ENCODE peak calls at places on chromosomes 11 and 22, in seven cellular contexts. X is cardiac fibroblast, Z is uterus, H is progenitor cell of endocrine pancreas, S is left lung, C is thyroid gland, A is astrocyte of the spinal cord. P is an unnamed sample.

GRCh38 chr11:113193894-113194293 is 120.5 kb upstream of the TTC12 start:
- DNase-seq in X (no peak), A (peak; percentile 10), S (no peak), H (no peak), Z (peak; percentile 91), C (no peak), P (no peak)

GRCh38 chr22:24510694-24511625 is 15.8 kb downstream of the UPB1 start:
- DNase-seq in S (no peak), H (no peak), A (peak; percentile 38), C (peak; percentile 40), Z (no peak), X (peak; percentile 80), P (no peak)

GRCh38 chr11:120702656-120703055 is 191.1 kb downstream of the GRIK4 start:
- DNase-seq in Z (no peak), C (no peak), X (no peak), A (no peak), H (no peak), S (no peak), P (no peak)

GRCh38 chr11:115153135-115153534 is 351.1 kb downstream of the CADM1 start:
- DNase-seq in X (peak; percentile 8), C (no peak), H (no peak), Z (no peak), S (no peak), A (peak; percentile 20), P (no peak)

GRCh38 chr22:17712441-17712840 is 61.8 kb downstream of the BID start:
- DNase-seq in Z (no peak), S (no peak), A (peak; percentile 48), H (no peak), C (no peak), X (peak; percentile 45), P (no peak)

GRCh38 chr22:48485144-48486135 is 1342.2 kb downstream of the BRD1 start:
- DNase-seq in S (peak; percentile 61), Z (no peak), A (no peak), C (no peak), X (no peak), H (no peak), P (no peak)

GRCh38 chr11:7651700-7652099 is 21.6 kb downstream of the CYB5R2 start:
- DNase-seq in X (no peak), S (peak; percentile 57), H (no peak), Z (no peak), A (no peak), C (no peak), P (no peak)

GRCh38 chr11:35347921-35348331 is 71.4 kb downstream of the SLC1A2 start:
- DNase-seq in X (no peak), C (no peak), H (no peak), S (no peak), A (peak; percentile 75), Z (peak; percentile 34), P (no peak)

GRCh38 chr22:38124236-38124974 is 13.9 kb upstream of the BAIAP2L2 start:
- DNase-seq in C (no peak), S (no peak), A (no peak), Z (no peak), X (no peak), H (no peak), P (no peak)

GRCh38 chr11:28966951-28967350 is 858.8 kb downstream of the METTL15 start:
- DNase-seq in X (peak; percentile 47), C (no peak), A (peak; percentile 35), S (no peak), Z (no peak), H (no peak), P (no peak)

GRCh38 chr11:64036081-64037026 is 623 bp downstream of the FLRT1 start:
- DNase-seq in A (peak; percentile 35), Z (peak; percentile 57), X (peak; percentile 37), C (peak; percentile 80), H (no peak), S (no peak), P (no peak)

GRCh38 chr11:705646-706438 is at the start of gene EPS8L2:
- DNase-seq in H (no peak), A (no peak), Z (no peak), C (peak; percentile 73), S (peak; percentile 92), X (no peak), P (no peak)

GRCh38 chr11:2320591-2321310 is 18.9 kb downstream of the TSPAN32 start:
- DNase-seq in Z (no peak), C (no peak), S (peak; percentile 53), H (no peak), A (no peak), X (no peak), P (no peak)

GRCh38 chr11:97557399-97557798 is 1167.6 kb downstream of the JRKL start:
- DNase-seq in H (no peak), C (no peak), S (no peak), X (peak; percentile 64), Z (no peak), A (peak; percentile 9), P (no peak)

GRCh38 chr11:129412501-129412900 is 36.9 kb downstream of the BARX2 start:
- DNase-seq in A (no peak), C (no peak), S (no peak), Z (no peak), X (no peak), H (no peak), P (no peak)

GRCh38 chr11:19739872-19740271 is 27.2 kb downstream of the NAV2 start:
- DNase-seq in S (no peak), X (no peak), Z (no peak), C (peak; percentile 45), A (peak; percentile 22), H (no peak), P (peak; percentile 18)
- TF ChIP-seq CTCF in S (no peak), X (peak; percentile 39), Z (peak; percentile 35), C (peak; percentile 32), A (peak; percentile 49), H (peak; percentile 49), P (peak; percentile 46)

GRCh38 chr11:65059523-65059922 is 1.2 kb upstream of the NAALADL1 start:
- DNase-seq in A (no peak), S (no peak), C (no peak), X (no peak), Z (no peak), H (no peak), P (no peak)

GRCh38 chr11:65056999-65057398 is 1.4 kb downstream of the NAALADL1 start:
- DNase-seq in S (no peak), Z (no peak), X (no peak), H (no peak), A (no peak), C (no peak), P (no peak)

GRCh38 chr11:65058012-65058411 is 341 bp downstream of the NAALADL1 start:
- DNase-seq in S (no peak), X (no peak), C (no peak), H (no peak), Z (no peak), A (no peak), P (no peak)

GRCh38 chr11:65057526-65057925 is 827 bp downstream of the NAALADL1 start:
- DNase-seq in S (no peak), H (no peak), A (no peak), X (no peak), C (no peak), Z (no peak), P (no peak)

DNA sequence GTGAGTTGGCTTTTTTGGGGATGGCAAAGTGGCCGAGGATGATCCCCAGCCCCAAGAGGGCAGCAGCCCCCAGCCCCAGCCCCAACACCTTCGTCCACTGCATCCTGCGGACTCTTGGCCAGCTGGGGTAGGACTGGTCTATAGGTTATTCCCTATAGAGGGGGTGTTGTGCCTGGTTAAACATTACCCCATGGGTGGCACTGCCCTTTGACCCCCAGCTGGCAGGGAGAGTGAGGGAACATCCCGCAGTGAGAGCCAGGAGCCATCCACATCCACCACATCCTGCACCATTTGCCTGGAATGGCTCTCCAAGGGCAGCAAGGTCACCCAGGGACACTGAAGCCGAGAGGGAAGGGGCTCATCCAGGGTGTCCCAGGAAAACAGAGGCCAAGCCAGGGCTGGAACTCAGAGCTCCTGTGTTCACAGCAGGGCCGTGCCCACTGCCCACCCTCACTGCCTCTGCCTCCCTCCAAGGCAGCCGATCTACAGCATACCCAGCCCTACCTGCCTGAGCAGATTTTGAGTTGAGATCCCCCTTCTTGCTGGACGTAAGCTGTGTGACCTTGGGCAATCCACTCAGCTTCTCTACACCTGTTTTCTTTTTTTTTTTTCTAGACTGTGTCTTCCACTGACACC is at the start of gene NAALADL1:
- DNase-seq in X (no peak), S (no peak), Z (no peak), C (no peak), H (no peak), A (no peak), P (no peak)
- TF ChIP-seq CTCF in X (no peak), S (no peak), Z (no peak), C (no peak), H (no peak), A (no peak), P (no peak)

DNA sequence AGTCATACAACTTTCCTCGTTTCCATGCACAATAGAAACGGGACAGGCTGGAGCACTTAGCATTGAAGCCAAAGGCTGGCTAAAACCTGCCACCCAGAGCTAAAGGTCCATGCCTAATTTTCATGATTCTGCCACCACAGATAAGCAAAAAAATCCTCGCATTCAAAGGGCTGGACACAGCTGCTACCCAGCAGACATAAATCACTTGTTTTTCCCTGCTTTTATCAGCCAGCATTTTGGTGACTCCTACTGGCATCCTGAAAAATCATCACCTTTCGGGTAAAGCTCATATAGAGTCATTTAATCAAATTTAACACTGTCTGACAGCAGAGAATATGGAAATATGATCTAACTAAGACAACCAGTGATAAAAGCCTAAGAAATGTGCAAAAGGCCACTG is 37.9 kb downstream of the ALG9 start:
- DNase-seq in H (no peak), A (no peak), S (no peak), C (no peak), X (no peak), Z (no peak), P (no peak)
- TF ChIP-seq CTCF in H (no peak), A (peak; percentile 9), S (no peak), C (no peak), X (no peak), Z (peak; percentile 11), P (no peak)

GRCh38 chr11:27839226-27839913 is 139.1 kb upstream of the BDNF start:
- DNase-seq in C (no peak), X (peak; percentile 49), Z (no peak), S (no peak), H (no peak), A (peak; percentile 35), P (no peak)
- TF ChIP-seq CTCF in C (peak; percentile 17), X (peak; percentile 33), Z (no peak), S (no peak), H (peak; percentile 30), A (peak; percentile 36), P (peak; percentile 49)

GRCh38 chr22:29320546-29320945 is 5.0 kb upstream of the RASL10A start:
- DNase-seq in Z (no peak), A (no peak), C (no peak), H (no peak), X (no peak), S (no peak), P (no peak)
- TF ChIP-seq CTCF in Z (no peak), A (peak; percentile 14), C (no peak), H (peak; percentile 30), X (peak; percentile 20), S (no peak), P (peak; percentile 32)

DNA sequence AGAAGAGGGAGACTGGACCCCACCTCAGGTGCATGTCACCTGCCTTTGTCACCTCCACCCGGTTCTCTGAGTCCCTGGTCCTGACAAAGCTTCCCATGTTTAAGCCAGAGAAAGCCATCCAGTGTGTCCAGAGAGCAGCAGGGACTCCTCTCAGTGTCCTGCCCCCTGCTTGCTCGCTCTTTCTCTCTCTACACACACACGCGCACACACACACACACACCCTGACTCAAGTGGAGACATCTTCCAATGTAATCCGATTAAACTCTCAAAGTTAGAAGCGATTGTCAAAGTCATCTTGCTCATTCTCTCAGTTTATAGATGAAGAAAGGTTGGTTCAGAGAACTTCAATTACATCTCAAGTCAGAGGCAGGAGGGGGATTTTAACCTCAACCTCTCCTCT is 19.7 kb upstream of the PHF21B start:
- DNase-seq in A (no peak), H (no peak), S (no peak), C (no peak), X (no peak), Z (no peak), P (no peak)
- TF ChIP-seq CTCF in A (no peak), H (no peak), S (no peak), C (no peak), X (no peak), Z (no peak), P (no peak)